ENCODE peak calls at places on chromosomes 5 and 9, in five cellular contexts. One of them, this sample, is unnamed.
A peak's percentile ranks its signal among the peaks of the same experiment; 100 is the strongest.

GRCh38 chr9:135281661-135282000 is 194.2 kb downstream of the OLFM1 start:
- DNase-seq in NCI-H1105 treated with DMSO at 0.1 percent for 48 hours: no peak
- DNase-seq in H7: no peak
- DNase-seq in RPMI8226: no peak
- DNase-seq in endothelial cell: no peak
- DNase-seq in this sample: no peak

GRCh38 chr9:88011005-88011766 is 36.9 kb upstream of the CDK20 start:
- DNase-seq in H7: peak; percentile 63
- DNase-seq in endothelial cell: no peak
- DNase-seq in NCI-H1105 treated with DMSO at 0.1 percent for 48 hours: peak; percentile 18
- DNase-seq in RPMI8226: no peak
- DNase-seq in this sample: no peak

GRCh38 chr9:77521091-77521490 is 127.0 kb downstream of the GNA14 start:
- DNase-seq in H7: no peak
- DNase-seq in endothelial cell: no peak
- DNase-seq in NCI-H1105 treated with DMSO at 0.1 percent for 48 hours: no peak
- DNase-seq in RPMI8226: no peak
- DNase-seq in this sample: no peak

GRCh38 chr5:102800427-102800826 is 45.3 kb downstream of the PAM start:
- DNase-seq in H7: no peak
- DNase-seq in RPMI8226: no peak
- DNase-seq in endothelial cell: no peak
- DNase-seq in NCI-H1105 treated with DMSO at 0.1 percent for 48 hours: no peak
- DNase-seq in this sample: no peak

GRCh38 chr9:37302277-37302676 is 120.2 kb upstream of the GRHPR start:
- DNase-seq in NCI-H1105 treated with DMSO at 0.1 percent for 48 hours: peak; percentile 45
- DNase-seq in endothelial cell: no peak
- DNase-seq in H7: no peak
- DNase-seq in RPMI8226: peak; percentile 81
- DNase-seq in this sample: no peak

GRCh38 chr5:16617272-16617973 is 626 bp upstream of the RETREG1 start:
- DNase-seq in endothelial cell: no peak
- DNase-seq in NCI-H1105 treated with DMSO at 0.1 percent for 48 hours: no peak
- DNase-seq in H7: peak; percentile 45
- DNase-seq in RPMI8226: no peak
- DNase-seq in this sample: no peak

GRCh38 chr9:81716409-81716808 is 27.1 kb upstream of the TLE1 start:
- DNase-seq in NCI-H1105 treated with DMSO at 0.1 percent for 48 hours: no peak
- DNase-seq in RPMI8226: no peak
- DNase-seq in H7: no peak
- DNase-seq in endothelial cell: no peak
- DNase-seq in this sample: no peak

GRCh38 chr9:131709741-131710499 is 30.0 kb downstream of the RAPGEF1 start:
- DNase-seq in NCI-H1105 treated with DMSO at 0.1 percent for 48 hours: no peak
- DNase-seq in H7: no peak
- DNase-seq in endothelial cell: no peak
- DNase-seq in RPMI8226: no peak
- DNase-seq in this sample: no peak

GRCh38 chr9:129954868-129955550 is 88.0 kb downstream of the FNBP1 start:
- DNase-seq in endothelial cell: no peak
- DNase-seq in RPMI8226: peak; percentile 65
- DNase-seq in NCI-H1105 treated with DMSO at 0.1 percent for 48 hours: no peak
- DNase-seq in H7: no peak
- DNase-seq in this sample: no peak

GRCh38 chr9:88922091-88922490 is 69.2 kb upstream of the S1PR3 start:
- DNase-seq in NCI-H1105 treated with DMSO at 0.1 percent for 48 hours: no peak
- DNase-seq in H7: no peak
- DNase-seq in endothelial cell: no peak
- DNase-seq in RPMI8226: peak; percentile 16
- DNase-seq in this sample: no peak

GRCh38 chr9:75664597-75664996 is 225.9 kb upstream of the PCSK5 start:
- DNase-seq in endothelial cell: no peak
- DNase-seq in H7: no peak
- DNase-seq in RPMI8226: no peak
- DNase-seq in NCI-H1105 treated with DMSO at 0.1 percent for 48 hours: peak; percentile 61
- DNase-seq in this sample: no peak

GRCh38 chr9:98241357-98242104 is 13.9 kb downstream of the TBC1D2 start:
- DNase-seq in endothelial cell: no peak
- DNase-seq in RPMI8226: no peak
- DNase-seq in NCI-H1105 treated with DMSO at 0.1 percent for 48 hours: no peak
- DNase-seq in H7: peak; percentile 69
- DNase-seq in this sample: no peak

GRCh38 chr5:123549256-123549904 is 37.4 kb downstream of the CSNK1G3 start:
- DNase-seq in NCI-H1105 treated with DMSO at 0.1 percent for 48 hours: no peak
- DNase-seq in endothelial cell: no peak
- DNase-seq in H7: no peak
- DNase-seq in RPMI8226: peak; percentile 28
- DNase-seq in this sample: no peak

GRCh38 chr5:36403601-36404311 is 102.1 kb upstream of the RANBP3L start:
- DNase-seq in RPMI8226: no peak
- DNase-seq in NCI-H1105 treated with DMSO at 0.1 percent for 48 hours: no peak
- DNase-seq in endothelial cell: no peak
- DNase-seq in H7: no peak
- DNase-seq in this sample: no peak

GRCh38 chr5:112106878-112107277 is 312.2 kb downstream of the EPB41L4A start:
- DNase-seq in H7: no peak
- DNase-seq in NCI-H1105 treated with DMSO at 0.1 percent for 48 hours: no peak
- DNase-seq in RPMI8226: no peak
- DNase-seq in endothelial cell: no peak
- DNase-seq in this sample: no peak

GRCh38 chr5:140259509-140259908 is 43.4 kb downstream of the PFDN1 start:
- DNase-seq in H7: no peak
- DNase-seq in RPMI8226: no peak
- DNase-seq in endothelial cell: no peak
- DNase-seq in NCI-H1105 treated with DMSO at 0.1 percent for 48 hours: no peak
- DNase-seq in this sample: no peak

GRCh38 chr5:134510970-134511795 is 14.3 kb upstream of the JADE2 start:
- DNase-seq in RPMI8226: no peak
- DNase-seq in endothelial cell: no peak
- DNase-seq in H7: peak; percentile 76
- DNase-seq in NCI-H1105 treated with DMSO at 0.1 percent for 48 hours: no peak
- DNase-seq in this sample: no peak

GRCh38 chr9:137851516-137852217 is 25.9 kb upstream of the CACNA1B start:
- DNase-seq in H7: no peak
- DNase-seq in endothelial cell: no peak
- DNase-seq in NCI-H1105 treated with DMSO at 0.1 percent for 48 hours: no peak
- DNase-seq in RPMI8226: no peak
- DNase-seq in this sample: no peak

GRCh38 chr5:139575751-139576150 is 14.6 kb downstream of the UBE2D2 start:
- DNase-seq in H7: no peak
- DNase-seq in RPMI8226: no peak
- DNase-seq in endothelial cell: no peak
- DNase-seq in NCI-H1105 treated with DMSO at 0.1 percent for 48 hours: no peak
- DNase-seq in this sample: no peak

GRCh38 chr9:2157277-2158105 is 142.3 kb downstream of the SMARCA2 start:
- DNase-seq in RPMI8226: peak; percentile 64
- DNase-seq in endothelial cell: no peak
- DNase-seq in NCI-H1105 treated with DMSO at 0.1 percent for 48 hours: peak; percentile 25
- DNase-seq in H7: no peak
- DNase-seq in this sample: no peak

This sample was measured in iPS DF 6.9.